ENCODE peak calls at places on chromosomes 6 and 20, in four cellular contexts. P, U, Y and T are unnamed samples.

GRCh38 chr6:12873706-12874105 is 157.1 kb downstream of the PHACTR1 start:
- DNase-seq in P (no peak), Y (no peak), U (no peak), T (no peak)

GRCh38 chr20:3714092-3714491 is 1.7 kb upstream of the SIGLEC1 start:
- DNase-seq in P (peak), Y (no peak), U (no peak), T (no peak)

GRCh38 chr6:75818061-75818855 is 69.2 kb downstream of the MYO6 start:
- DNase-seq in P (no peak), Y (peak), U (no peak), T (no peak)

GRCh38 chr20:62482970-62483369 is 7.2 kb upstream of the GATA5 start:
- DNase-seq in Y (no peak), P (no peak), U (no peak), T (no peak)

GRCh38 chr20:21102252-21102609 is 3.9 kb downstream of the LINC00237 start:
- DNase-seq in Y (no peak), P (peak), U (no peak), T (no peak)

GRCh38 chr6:126228001-126228791 is 111.7 kb upstream of the CENPW start:
- DNase-seq in Y (no peak), U (no peak), P (no peak), T (no peak)

GRCh38 chr20:40294175-40294574 is 394.9 kb downstream of the MAFB start:
- DNase-seq in P (no peak), U (no peak), Y (no peak), T (no peak)

GRCh38 chr6:105991561-105992314 is 94.4 kb upstream of the PRDM1 start:
- DNase-seq in Y (no peak), U (peak), P (no peak), T (no peak)

GRCh38 chr20:17023036-17023435 is 203.8 kb upstream of the PCSK2 start:
- DNase-seq in Y (no peak), P (no peak), U (no peak), T (no peak)

GRCh38 chr20:45617591-45617990 is 11.9 kb upstream of the WFDC10A start:
- DNase-seq in U (no peak), Y (no peak), P (no peak), T (no peak)

GRCh38 chr6:111534366-111534765 is 51.3 kb upstream of the REV3L start:
- DNase-seq in Y (peak), P (peak), U (no peak), T (no peak)

GRCh38 chr20:61254881-61255589 is 3.0 kb downstream of the CDH4 start:
- DNase-seq in Y (peak), P (no peak), U (no peak), T (no peak)

GRCh38 chr6:45710304-45710821 is 305.3 kb downstream of the CLIC5 start:
- DNase-seq in Y (peak), P (no peak), U (peak), T (no peak)

GRCh38 chr20:11993886-11994466 is 76.3 kb downstream of the BTBD3 start:
- DNase-seq in P (no peak), U (no peak), Y (no peak), T (no peak)

GRCh38 chr6:79034865-79035264 is 43.2 kb downstream of the PHIP start:
- DNase-seq in P (no peak), U (no peak), Y (peak), T (no peak)

GRCh38 chr6:55963301-55963700 is 87.9 kb upstream of the BMP5 start:
- DNase-seq in P (no peak), U (no peak), Y (peak), T (no peak)

GRCh38 chr6:7825986-7826385 is 84.6 kb downstream of the TXNDC5 start:
- DNase-seq in Y (no peak), U (no peak), P (no peak), T (no peak)

GRCh38 chr20:41956316-41957050 is 338.3 kb upstream of the CHD6 start:
- DNase-seq in U (no peak), Y (peak), P (no peak), T (no peak)

GRCh38 chr20:50919567-50919966 is 11.7 kb downstream of the ADNP start:
- DNase-seq in P (no peak), Y (peak), U (no peak), T (no peak)

GRCh38 chr20:4726710-4727391 is 5.1 kb downstream of the PRND start:
- DNase-seq in P (no peak), U (peak), Y (peak), T (no peak)

GRCh38 chr6:165884813-165885765 is 222.0 kb upstream of the PDE10A start:
- DNase-seq in Y (peak), U (peak), P (peak), T (no peak)

GRCh38 chr6:2254747-2255146 is 9.3 kb upstream of the GMDS start:
- DNase-seq in Y (no peak), P (no peak), U (no peak), T (no peak)

GRCh38 chr6:100998111-100998510 is 117.0 kb upstream of the ASCC3 start:
- DNase-seq in P (no peak), Y (peak), U (no peak), T (no peak)

GRCh38 chr6:82362868-82363267 is 749 bp upstream of the TPBG start:
- DNase-seq in Y (peak), U (no peak), P (no peak), T (no peak)

GRCh38 chr6:153129873-153130514 is 1.1 kb downstream of the RGS17 start:
- DNase-seq in P (no peak), U (no peak), Y (peak), T (no peak)

GRCh38 chr20:3543901-3544507 is 73.2 kb downstream of the ATRN start:
- DNase-seq in Y (peak), U (no peak), P (no peak), T (no peak)